ENCODE peak calls at places on chromosomes 3 and 15, in six cellular contexts. Q is endothelial cell of umbilical vein, L is tibial nerve, Y is H9, R is adrenal gland, U is hepatocyte. E is an unnamed sample.

GRCh38 chr15:51688863-51689262 is 7.6 kb downstream of the SCG3 start:
- DNase-seq in Q (no peak), L (no peak), Y (no peak), R (no peak), U (no peak), E (no peak)

GRCh38 chr15:69532066-69532465 is 79.4 kb downstream of the RPLP1 start:
- DNase-seq in Q (no peak), L (no peak), Y (no peak), R (no peak), U (no peak), E (no peak)

GRCh38 chr3:12201813-12202212 is 43.1 kb upstream of the TIMP4 start:
- DNase-seq in Q (no peak), L (no peak), Y (no peak), R (no peak), U (no peak), E (no peak)

GRCh38 chr15:46343527-46343926 is 708.7 kb downstream of the SQOR start:
- DNase-seq in Q (no peak), L (no peak), Y (no peak), R (no peak), U (no peak), E (no peak)

GRCh38 chr3:42762046-42762724 is 10.9 kb downstream of the CCDC13 start:
- DNase-seq in Q (no peak), L (no peak), Y (no peak), R (no peak), U (no peak), E (no peak)

GRCh38 chr15:84826369-84826823 is 9.2 kb downstream of the ALPK3 start:
- DNase-seq in Q (no peak), L (peak; percentile 57), Y (peak; percentile 83), R (no peak), U (peak; percentile 44), E (peak; percentile 43)

GRCh38 chr3:185733980-185734724 is 90.7 kb downstream of the IGF2BP2 start:
- DNase-seq in Q (peak; percentile 87), L (peak; percentile 40), Y (peak; percentile 73), R (peak; percentile 64), U (peak; percentile 85), E (peak; percentile 85)

GRCh38 chr15:70260096-70260495 is 162.4 kb upstream of the TLE3 start:
- DNase-seq in Q (no peak), L (no peak), Y (no peak), R (no peak), U (no peak), E (no peak)

GRCh38 chr3:17023006-17023664 is 138.4 kb downstream of the PLCL2 start:
- DNase-seq in Q (peak; percentile 35), L (no peak), Y (no peak), R (no peak), U (no peak), E (no peak)

GRCh38 chr15:101088788-101089578 is 162.9 kb downstream of the CHSY1 start:
- DNase-seq in Q (peak; percentile 47), L (peak; percentile 79), Y (peak; percentile 80), R (peak; percentile 70), U (peak; percentile 74), E (peak; percentile 78)

GRCh38 chr15:68614621-68615035 is 35.8 kb downstream of the CORO2B start:
- DNase-seq in Q (no peak), L (no peak), Y (peak; percentile 79), R (peak; percentile 37), U (no peak), E (no peak)

GRCh38 chr15:38682363-38682762 is 117.7 kb upstream of the RASGRP1 start:
- DNase-seq in Q (no peak), L (no peak), Y (no peak), R (no peak), U (no peak), E (no peak)
- TF ChIP-seq CTCF in Q (no peak), L (no peak), Y (no peak), R (no peak), U (no peak), E (no peak)

GRCh38 chr3:31906182-31906581 is 74.9 kb downstream of the OSBPL10 start:
- DNase-seq in Q (peak; percentile 50), L (no peak), Y (no peak), R (no peak), U (no peak), E (no peak)

GRCh38 chr3:31911643-31912042 is 69.4 kb downstream of the OSBPL10 start:
- DNase-seq in Q (no peak), L (no peak), Y (no peak), R (no peak), U (no peak), E (no peak)

GRCh38 chr3:31911124-31911523 is 69.9 kb downstream of the OSBPL10 start:
- DNase-seq in Q (no peak), L (no peak), Y (no peak), R (no peak), U (no peak), E (no peak)

GRCh38 chr3:31909455-31909854 is 71.6 kb downstream of the OSBPL10 start:
- DNase-seq in Q (no peak), L (no peak), Y (no peak), R (no peak), U (no peak), E (no peak)

DNA sequence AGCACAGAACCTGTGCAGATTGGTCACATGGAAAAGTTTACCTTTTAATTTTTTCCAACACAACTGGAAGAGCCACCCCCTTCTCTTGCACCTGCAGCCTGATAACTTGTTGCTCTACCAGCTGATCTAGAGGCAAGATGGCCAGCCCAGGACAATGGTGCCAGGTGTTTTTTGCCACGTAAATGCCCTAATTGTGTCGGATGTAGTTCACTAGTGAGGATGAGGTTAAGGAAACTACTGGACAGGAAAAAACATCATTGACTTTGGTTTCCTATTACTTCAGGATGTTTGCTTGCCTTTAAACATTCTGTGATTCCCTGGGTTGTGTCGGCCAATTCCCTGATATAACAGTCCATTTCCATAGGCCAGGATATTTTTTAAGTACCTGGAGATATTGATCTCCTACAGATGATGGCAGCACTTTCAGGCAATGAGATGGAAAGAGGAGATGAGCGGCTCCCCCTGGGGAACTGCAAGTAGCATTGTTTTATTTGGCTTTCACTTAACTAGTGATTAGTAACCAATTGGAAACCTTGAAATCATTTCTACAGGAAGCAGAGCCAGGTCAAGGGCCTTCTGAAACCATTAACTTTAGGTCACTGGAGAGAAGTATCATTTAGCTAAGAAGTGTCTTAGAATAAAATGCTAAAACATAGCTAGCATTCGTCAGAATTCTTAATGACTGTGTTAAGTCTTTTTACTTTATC is 72.5 kb downstream of the OSBPL10 start:
- DNase-seq in Q (peak; percentile 74), L (no peak), Y (no peak), R (no peak), U (no peak), E (no peak)
- H3K4me1 ChIP-seq in Q (peaks cover 28% of the 10 kb centered on the region), L (no peaks in the 10 kb centered on the region), Y (peaks cover 10% of the 10 kb centered on the region), R (peaks cover 5% of the 10 kb centered on the region), U (peaks cover 6% of the 10 kb centered on the region), E (no peaks in the 10 kb centered on the region)

GRCh38 chr3:9078561-9079240 is 115.4 kb upstream of the RAD18 start:
- DNase-seq in Q (no peak), L (no peak), Y (no peak), R (no peak), U (peak; percentile 32), E (no peak)
- TF ChIP-seq CTCF in Q (no peak), L (no peak), Y (peak; percentile 51), R (no peak), U (peak; percentile 7), E (peak; percentile 23)

DNA sequence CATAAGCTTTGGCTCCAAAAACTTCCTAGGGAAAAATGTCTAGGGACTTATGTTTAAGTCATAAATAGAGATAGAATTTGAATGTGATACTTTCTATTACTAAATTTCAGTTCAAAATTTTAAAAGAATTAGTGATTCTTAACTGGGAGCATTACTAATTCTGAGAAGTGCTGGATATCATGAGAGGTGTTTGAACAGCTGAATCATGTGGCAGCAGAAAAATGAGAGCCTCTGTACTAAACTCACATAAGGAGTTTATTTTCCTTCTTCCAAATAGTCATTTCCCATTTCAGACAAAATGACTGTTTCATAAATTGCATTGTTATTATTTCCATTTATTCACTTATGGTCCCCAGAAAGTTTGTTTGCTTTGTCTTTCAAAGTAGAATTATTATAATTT is 62.7 kb downstream of the SLMAP start:
- DNase-seq in Q (no peak), L (no peak), Y (no peak), R (no peak), U (no peak), E (no peak)
- H3K4me1 ChIP-seq in Q (no peaks in the 10 kb centered on the region), L (no peaks in the 10 kb centered on the region), Y (peaks cover 2% of the 10 kb centered on the region), R (peaks cover 17% of the 10 kb centered on the region), U (peaks cover 11% of the 10 kb centered on the region), E (no peaks in the 10 kb centered on the region)

GRCh38 chr15:72796515-72797337 is 13.2 kb upstream of the ADPGK start:
- DNase-seq in Q (peak; percentile 2), L (no peak), Y (peak; percentile 69), R (peak; percentile 56), U (peak; percentile 77), E (no peak)
- TF ChIP-seq CTCF in Q (peak; percentile 30), L (peak; percentile 64), Y (peak; percentile 63), R (no peak), U (peak; percentile 62), E (no peak)

DNA sequence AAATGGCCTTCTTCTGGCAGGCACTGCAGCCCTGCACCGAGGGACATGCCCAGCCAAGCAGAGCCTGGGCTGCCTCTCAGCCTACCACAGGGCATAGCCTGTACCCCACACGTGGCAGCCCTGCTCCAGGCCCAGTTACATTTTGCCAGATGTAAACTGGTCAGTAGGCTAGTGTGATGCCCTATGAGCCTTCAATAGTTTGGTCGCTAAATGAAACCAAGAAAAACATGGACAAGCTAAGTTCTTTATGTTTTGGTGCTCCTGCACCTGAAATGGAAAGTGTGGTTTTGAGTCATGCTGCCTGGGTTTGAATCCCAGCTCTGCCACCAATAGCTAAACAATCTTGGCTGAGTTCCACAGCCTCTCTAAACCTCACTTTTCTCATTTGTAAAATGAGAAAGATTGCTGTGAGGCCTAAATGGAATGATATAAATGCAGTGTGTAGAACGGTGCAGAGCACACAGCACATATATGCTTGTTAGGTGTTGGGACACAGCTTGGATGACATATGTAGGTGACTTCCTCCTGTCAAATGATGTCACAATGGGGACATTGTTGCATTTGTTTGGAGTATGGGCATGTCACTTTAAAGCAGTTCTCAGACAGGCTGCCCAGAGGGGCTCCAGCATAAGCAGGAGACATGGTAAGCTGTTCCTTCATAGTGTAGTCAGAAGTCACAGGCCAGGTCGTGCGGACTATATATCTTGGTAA is 57.4 kb downstream of the ZBTB38 start:
- DNase-seq in Q (no peak), L (no peak), Y (no peak), R (no peak), U (no peak), E (no peak)
- H3K4me1 ChIP-seq in Q (peaks cover 16% of the 10 kb centered on the region), L (no peaks in the 10 kb centered on the region), Y (no peaks in the 10 kb centered on the region), R (peaks cover 11% of the 10 kb centered on the region), U (peaks cover 16% of the 10 kb centered on the region), E (no peaks in the 10 kb centered on the region)

GRCh38 chr15:32898414-32898813 is 180.6 kb downstream of the GREM1 start:
- DNase-seq in Q (no peak), L (no peak), Y (no peak), R (no peak), U (no peak), E (no peak)
- TF ChIP-seq CTCF in Q (no peak), L (no peak), Y (peak; percentile 21), R (no peak), U (no peak), E (no peak)